ENCODE peak calls at places on chromosomes 12 and 14, in five cellular contexts. One of them, this sample, is unnamed.

GRCh38 chr14:100589760-100590469 is 2.7 kb upstream of the BEGAIN start:
- DNase-seq in cardiac muscle cell: no peak
- DNase-seq in left ventricle myocardium inferior: peak
- DNase-seq in HepG2: no peak
- DNase-seq in HL-60: no peak
- DNase-seq in this sample: no peak

GRCh38 chr14:96410119-96410518 is 18.2 kb downstream of the AK7 start:
- DNase-seq in cardiac muscle cell: no peak
- DNase-seq in left ventricle myocardium inferior: no peak
- DNase-seq in HepG2: peak
- DNase-seq in HL-60: no peak
- DNase-seq in this sample: no peak

GRCh38 chr14:68703093-68703492 is 89.8 kb downstream of the ZFP36L1 start:
- DNase-seq in cardiac muscle cell: no peak
- DNase-seq in left ventricle myocardium inferior: no peak
- DNase-seq in HepG2: no peak
- DNase-seq in HL-60: no peak
- DNase-seq in this sample: no peak

GRCh38 chr12:54217774-54218221 is 29.0 kb upstream of the SMUG1 start:
- DNase-seq in cardiac muscle cell: no peak
- DNase-seq in left ventricle myocardium inferior: peak
- DNase-seq in HepG2: no peak
- DNase-seq in HL-60: no peak
- DNase-seq in this sample: no peak

GRCh38 chr12:100243137-100243536 is 23.7 kb downstream of the DEPDC4 start:
- DNase-seq in cardiac muscle cell: no peak
- DNase-seq in left ventricle myocardium inferior: no peak
- DNase-seq in HepG2: no peak
- DNase-seq in HL-60: no peak
- DNase-seq in this sample: no peak

GRCh38 chr14:50062438-50063039 is 53.8 kb downstream of the VCPKMT start:
- DNase-seq in cardiac muscle cell: peak
- DNase-seq in left ventricle myocardium inferior: no peak
- DNase-seq in HepG2: peak
- DNase-seq in HL-60: no peak
- DNase-seq in this sample: no peak

GRCh38 chr12:111034148-111034910 is 114.0 kb upstream of the MYL2 start:
- DNase-seq in cardiac muscle cell: peak
- DNase-seq in left ventricle myocardium inferior: no peak
- DNase-seq in HepG2: no peak
- DNase-seq in HL-60: no peak
- DNase-seq in this sample: no peak

GRCh38 chr12:3137268-3137761 is 60.1 kb downstream of the TSPAN9 start:
- DNase-seq in cardiac muscle cell: peak
- DNase-seq in left ventricle myocardium inferior: peak
- DNase-seq in HepG2: no peak
- DNase-seq in HL-60: no peak
- DNase-seq in this sample: no peak

GRCh38 chr12:40745386-40745785 is 53.1 kb downstream of the CNTN1 start:
- DNase-seq in cardiac muscle cell: no peak
- DNase-seq in left ventricle myocardium inferior: no peak
- DNase-seq in HepG2: no peak
- DNase-seq in HL-60: no peak
- DNase-seq in this sample: no peak

GRCh38 chr14:97218713-97219355 is 421.7 kb downstream of the VRK1 start:
- DNase-seq in cardiac muscle cell: peak
- DNase-seq in left ventricle myocardium inferior: no peak
- DNase-seq in HepG2: no peak
- DNase-seq in HL-60: no peak
- DNase-seq in this sample: no peak

GRCh38 chr14:71905031-71905430 is 27.2 kb upstream of the RGS6 start:
- DNase-seq in cardiac muscle cell: no peak
- DNase-seq in left ventricle myocardium inferior: no peak
- DNase-seq in HepG2: no peak
- DNase-seq in HL-60: no peak
- DNase-seq in this sample: no peak

GRCh38 chr12:3564411-3564810 is 73.4 kb downstream of the PRMT8 start:
- DNase-seq in cardiac muscle cell: no peak
- DNase-seq in left ventricle myocardium inferior: no peak
- DNase-seq in HepG2: no peak
- DNase-seq in HL-60: no peak
- DNase-seq in this sample: no peak

GRCh38 chr12:27931390-27931789 is 41.1 kb downstream of the PTHLH start:
- DNase-seq in cardiac muscle cell: no peak
- DNase-seq in left ventricle myocardium inferior: no peak
- DNase-seq in HepG2: no peak
- DNase-seq in HL-60: no peak
- DNase-seq in this sample: no peak

GRCh38 chr12:92695056-92695455 is 7.7 kb upstream of the PLEKHG7 start:
- DNase-seq in cardiac muscle cell: no peak
- DNase-seq in left ventricle myocardium inferior: no peak
- DNase-seq in HepG2: no peak
- DNase-seq in HL-60: no peak
- DNase-seq in this sample: no peak

GRCh38 chr12:19288603-19289244 is 150.6 kb upstream of the AEBP2 start:
- DNase-seq in cardiac muscle cell: peak
- DNase-seq in left ventricle myocardium inferior: no peak
- DNase-seq in HepG2: peak
- DNase-seq in HL-60: no peak
- DNase-seq in this sample: peak

GRCh38 chr14:76109087-76109880 is 42.4 kb upstream of the GPATCH2L start:
- DNase-seq in cardiac muscle cell: no peak
- DNase-seq in left ventricle myocardium inferior: no peak
- DNase-seq in HepG2: no peak
- DNase-seq in HL-60: no peak
- DNase-seq in this sample: no peak

GRCh38 chr12:94535614-94535932 is 75.9 kb upstream of the CEP83 start:
- DNase-seq in cardiac muscle cell: no peak
- DNase-seq in left ventricle myocardium inferior: no peak
- DNase-seq in HepG2: peak
- DNase-seq in HL-60: no peak
- DNase-seq in this sample: no peak

GRCh38 chr12:27924350-27925140 is 48.0 kb downstream of the PTHLH start:
- DNase-seq in cardiac muscle cell: no peak
- DNase-seq in left ventricle myocardium inferior: no peak
- DNase-seq in HepG2: no peak
- DNase-seq in HL-60: no peak
- DNase-seq in this sample: no peak

GRCh38 chr12:79191391-79191790 is 326.8 kb downstream of the SYT1 start:
- DNase-seq in cardiac muscle cell: no peak
- DNase-seq in left ventricle myocardium inferior: no peak
- DNase-seq in HepG2: no peak
- DNase-seq in HL-60: no peak
- DNase-seq in this sample: no peak

GRCh38 chr14:20278414-20278813 is 27.3 kb downstream of the TTC5 start:
- DNase-seq in cardiac muscle cell: no peak
- DNase-seq in left ventricle myocardium inferior: no peak
- DNase-seq in HepG2: no peak
- DNase-seq in HL-60: peak
- DNase-seq in this sample: no peak

GRCh38 chr14:100770605-100771120 is 44.0 kb downstream of the DLK1 start:
- DNase-seq in cardiac muscle cell: no peak
- DNase-seq in left ventricle myocardium inferior: no peak
- DNase-seq in HepG2: no peak
- DNase-seq in HL-60: no peak
- DNase-seq in this sample: no peak

GRCh38 chr14:94376976-94377865 is 11.2 kb downstream of the SERPINA1 start:
- DNase-seq in cardiac muscle cell: no peak
- DNase-seq in left ventricle myocardium inferior: no peak
- DNase-seq in HepG2: peak
- DNase-seq in HL-60: no peak
- DNase-seq in this sample: no peak

GRCh38 chr12:7144414-7145120 is 14.4 kb downstream of the CLSTN3 start:
- DNase-seq in cardiac muscle cell: peak
- DNase-seq in left ventricle myocardium inferior: no peak
- DNase-seq in HepG2: no peak
- DNase-seq in HL-60: no peak
- DNase-seq in this sample: no peak

GRCh38 chr14:92539875-92540274 is 26.3 kb downstream of the RIN3 start:
- DNase-seq in cardiac muscle cell: no peak
- DNase-seq in left ventricle myocardium inferior: peak
- DNase-seq in HepG2: no peak
- DNase-seq in HL-60: no peak
- DNase-seq in this sample: no peak

GRCh38 chr12:114313910-114314309 is 92.0 kb downstream of the TBX5 start:
- DNase-seq in cardiac muscle cell: no peak
- DNase-seq in left ventricle myocardium inferior: no peak
- DNase-seq in HepG2: no peak
- DNase-seq in HL-60: no peak
- DNase-seq in this sample: no peak
- TF ChIP-seq CTCF in cardiac muscle cell: no peak
- TF ChIP-seq CTCF in left ventricle myocardium inferior: no peak
- TF ChIP-seq CTCF in HepG2: no peak
- TF ChIP-seq CTCF in HL-60: no peak
- TF ChIP-seq CTCF in this sample: no peak

DNA sequence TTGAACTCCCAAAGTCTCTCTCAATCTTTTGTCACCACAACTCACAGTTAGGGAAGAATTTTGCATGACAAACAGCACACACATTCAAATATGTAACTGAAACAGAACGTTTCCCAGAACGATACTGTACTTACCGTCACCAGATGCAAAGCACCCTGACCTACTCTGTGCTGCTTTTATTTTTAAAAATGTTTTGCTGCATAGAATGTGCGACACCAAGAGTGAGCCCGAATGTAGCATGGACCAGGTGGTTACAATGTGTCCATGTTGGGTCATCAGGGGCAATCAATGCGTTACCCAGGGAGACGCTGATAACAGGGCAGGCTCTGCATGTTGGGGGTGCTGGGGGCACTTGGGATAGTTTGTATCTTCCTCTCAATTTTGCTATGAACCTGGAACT is 14.6 kb upstream of the EIF5 start:
- DNase-seq in cardiac muscle cell: no peak
- DNase-seq in left ventricle myocardium inferior: no peak
- DNase-seq in HepG2: no peak
- DNase-seq in HL-60: no peak
- DNase-seq in this sample: peak
- H3K4me3 ChIP-seq in cardiac muscle cell: no peak
- H3K4me3 ChIP-seq in left ventricle myocardium inferior: no peak
- H3K4me3 ChIP-seq in HepG2: no peak
- H3K4me3 ChIP-seq in HL-60: no peak
- H3K4me3 ChIP-seq in this sample: peak

GRCh38 chr12:64891629-64892028 is 67.2 kb downstream of the TBC1D30 start:
- DNase-seq in cardiac muscle cell: no peak
- DNase-seq in left ventricle myocardium inferior: no peak
- DNase-seq in HepG2: no peak
- DNase-seq in HL-60: no peak
- DNase-seq in this sample: no peak
- TF ChIP-seq CTCF in cardiac muscle cell: no peak
- TF ChIP-seq CTCF in left ventricle myocardium inferior: no peak
- TF ChIP-seq CTCF in HepG2: no peak
- TF ChIP-seq CTCF in HL-60: no peak
- TF ChIP-seq CTCF in this sample: no peak

GRCh38 chr14:63544641-63545234 is 1.6 kb upstream of the PPP2R5E start:
- DNase-seq in cardiac muscle cell: no peak
- DNase-seq in left ventricle myocardium inferior: no peak
- DNase-seq in HepG2: no peak
- DNase-seq in HL-60: no peak
- DNase-seq in this sample: no peak
- H3K4me3 ChIP-seq in cardiac muscle cell: no peak
- H3K4me3 ChIP-seq in left ventricle myocardium inferior: peak
- H3K4me3 ChIP-seq in HepG2: peak
- H3K4me3 ChIP-seq in HL-60: no peak
- H3K4me3 ChIP-seq in this sample: peak

DNA sequence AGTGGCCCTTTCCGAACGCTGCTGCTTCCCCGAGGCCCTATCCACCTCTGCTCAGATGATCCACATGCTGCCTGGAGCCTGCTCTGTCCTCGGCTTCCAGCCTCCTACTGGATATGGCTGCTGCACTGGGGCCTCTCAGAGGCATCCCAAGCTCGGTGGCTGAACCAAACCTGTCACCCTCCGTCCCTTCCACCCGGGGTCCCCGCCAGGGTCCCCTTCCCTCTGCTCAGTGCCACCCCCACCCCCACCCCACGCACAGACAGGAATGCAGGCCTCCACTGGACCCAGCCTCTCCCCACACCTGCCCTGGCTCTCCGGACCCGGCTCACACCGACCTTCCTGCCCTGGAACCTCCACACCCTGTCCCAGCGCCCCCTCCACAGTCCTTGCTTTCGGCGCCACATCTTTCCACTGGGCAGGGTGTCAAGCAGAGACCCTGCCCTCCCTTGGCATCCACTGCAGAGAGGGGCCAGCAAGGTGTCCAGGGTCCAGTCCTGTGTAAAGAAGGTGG is 6.1 kb downstream of the CEP170B start:
- DNase-seq in cardiac muscle cell: no peak
- DNase-seq in left ventricle myocardium inferior: no peak
- DNase-seq in HepG2: no peak
- DNase-seq in HL-60: no peak
- DNase-seq in this sample: no peak
- TF ChIP-seq CTCF in cardiac muscle cell: no peak
- TF ChIP-seq CTCF in left ventricle myocardium inferior: no peak
- TF ChIP-seq CTCF in HepG2: no peak
- TF ChIP-seq CTCF in HL-60: no peak
- TF ChIP-seq CTCF in this sample: no peak

DNA sequence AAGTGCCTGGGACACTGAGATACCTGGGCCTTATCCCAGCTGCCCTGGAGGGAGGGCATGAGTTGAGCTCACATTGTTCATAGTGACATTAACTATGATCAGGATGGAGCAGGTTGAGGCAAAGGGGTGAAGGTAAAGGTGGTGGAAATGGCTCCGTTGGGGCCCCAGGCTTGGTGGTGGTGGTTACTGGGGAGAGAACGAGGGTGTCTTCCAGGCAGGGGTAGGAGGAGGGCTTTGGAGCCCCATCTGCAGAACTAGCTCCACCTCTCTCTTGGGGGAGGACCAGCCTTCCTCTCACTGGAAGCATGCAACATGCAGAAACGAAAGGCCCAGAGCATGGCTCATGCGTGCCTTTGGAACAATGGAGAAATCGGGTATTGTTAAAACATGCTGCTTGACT is 217.0 kb downstream of the SLC41A2 start:
- DNase-seq in cardiac muscle cell: no peak
- DNase-seq in left ventricle myocardium inferior: no peak
- DNase-seq in HepG2: no peak
- DNase-seq in HL-60: no peak
- DNase-seq in this sample: no peak
- H3K4me3 ChIP-seq in cardiac muscle cell: no peak
- H3K4me3 ChIP-seq in left ventricle myocardium inferior: no peak
- H3K4me3 ChIP-seq in HepG2: no peak
- H3K4me3 ChIP-seq in HL-60: no peak
- H3K4me3 ChIP-seq in this sample: peak

This sample was measured in GM12864.